ENCODE peak calls at places on chromosomes 2 and 18, in six cellular contexts. One of them, this sample, is unnamed.

GRCh38 chr2:5057895-5058294 is 634.3 kb upstream of the SOX11 start:
- DNase-seq in NCI-H2029: peak
- DNase-seq in MCF 10A: no peak
- DNase-seq in foreskin fibroblast: no peak
- DNase-seq in GM23248: no peak
- DNase-seq in sciatic nerve: no peak
- DNase-seq in this sample: peak

GRCh38 chr2:147756103-147756502 is 88.7 kb upstream of the ACVR2A start:
- DNase-seq in NCI-H2029: no peak
- DNase-seq in MCF 10A: no peak
- DNase-seq in foreskin fibroblast: no peak
- DNase-seq in GM23248: no peak
- DNase-seq in sciatic nerve: no peak
- DNase-seq in this sample: no peak

GRCh38 chr18:62200121-62200914 is 13.3 kb downstream of the RELCH start:
- DNase-seq in NCI-H2029: no peak
- DNase-seq in MCF 10A: no peak
- DNase-seq in foreskin fibroblast: no peak
- DNase-seq in GM23248: no peak
- DNase-seq in sciatic nerve: no peak
- DNase-seq in this sample: no peak

GRCh38 chr18:64983497-64984238 is 767.1 kb upstream of the CDH7 start:
- DNase-seq in NCI-H2029: no peak
- DNase-seq in MCF 10A: no peak
- DNase-seq in foreskin fibroblast: no peak
- DNase-seq in GM23248: no peak
- DNase-seq in sciatic nerve: no peak
- DNase-seq in this sample: no peak

GRCh38 chr2:212596688-212597087 is 58.1 kb upstream of the ERBB4 start:
- DNase-seq in NCI-H2029: no peak
- DNase-seq in MCF 10A: no peak
- DNase-seq in foreskin fibroblast: no peak
- DNase-seq in GM23248: peak
- DNase-seq in sciatic nerve: no peak
- DNase-seq in this sample: no peak

GRCh38 chr18:31677592-31677991 is 6.8 kb downstream of the B4GALT6 start:
- DNase-seq in NCI-H2029: no peak
- DNase-seq in MCF 10A: no peak
- DNase-seq in foreskin fibroblast: no peak
- DNase-seq in GM23248: no peak
- DNase-seq in sciatic nerve: no peak
- DNase-seq in this sample: no peak

GRCh38 chr2:66772618-66773017 is 337.7 kb downstream of the MEIS1 start:
- DNase-seq in NCI-H2029: no peak
- DNase-seq in MCF 10A: no peak
- DNase-seq in foreskin fibroblast: no peak
- DNase-seq in GM23248: no peak
- DNase-seq in sciatic nerve: no peak
- DNase-seq in this sample: no peak

GRCh38 chr2:171771463-171771862 is 84.2 kb downstream of the DYNC1I2 start:
- DNase-seq in NCI-H2029: no peak
- DNase-seq in MCF 10A: no peak
- DNase-seq in foreskin fibroblast: no peak
- DNase-seq in GM23248: no peak
- DNase-seq in sciatic nerve: no peak
- DNase-seq in this sample: no peak

This sample was measured in NCI-H2107.